ENCODE peak calls at places on chromosomes 1 and 21, in four cellular contexts. One of them, this sample, is unnamed.

GRCh38 chr1:49346767-49347349 is 570.2 kb upstream of the BEND5 start:
- DNase-seq in WERI-Rb-1: no peak
- DNase-seq in AG09309: no peak
- DNase-seq in NT2/D1: no peak
- DNase-seq in this sample: no peak

GRCh38 chr1:159068877-159069276 is 7.7 kb downstream of the AIM2 start:
- DNase-seq in WERI-Rb-1: no peak
- DNase-seq in AG09309: no peak
- DNase-seq in NT2/D1: no peak
- DNase-seq in this sample: no peak

GRCh38 chr1:3775498-3776230 is 3.1 kb downstream of the SMIM1 start:
- DNase-seq in WERI-Rb-1: peak
- DNase-seq in AG09309: no peak
- DNase-seq in NT2/D1: no peak
- DNase-seq in this sample: no peak

GRCh38 chr1:28062806-28063205 is 25.6 kb downstream of the EYA3 start:
- DNase-seq in WERI-Rb-1: no peak
- DNase-seq in AG09309: no peak
- DNase-seq in NT2/D1: no peak
- DNase-seq in this sample: no peak

GRCh38 chr1:30008998-30009657 is 714.3 kb downstream of the MATN1 start:
- DNase-seq in WERI-Rb-1: peak
- DNase-seq in AG09309: no peak
- DNase-seq in NT2/D1: peak
- DNase-seq in this sample: no peak

GRCh38 chr1:171793656-171794055 is 12.2 kb downstream of the METTL13 start:
- DNase-seq in WERI-Rb-1: no peak
- DNase-seq in AG09309: no peak
- DNase-seq in NT2/D1: no peak
- DNase-seq in this sample: no peak

GRCh38 chr1:62833529-62833928 is 49.6 kb downstream of the ATG4C start:
- DNase-seq in WERI-Rb-1: no peak
- DNase-seq in AG09309: no peak
- DNase-seq in NT2/D1: no peak
- DNase-seq in this sample: no peak

GRCh38 chr1:70947864-70948263 is 99.8 kb downstream of the PTGER3 start:
- DNase-seq in WERI-Rb-1: no peak
- DNase-seq in AG09309: no peak
- DNase-seq in NT2/D1: no peak
- DNase-seq in this sample: no peak

GRCh38 chr1:33429332-33429731 is 1.6 kb downstream of the PHC2 start:
- DNase-seq in WERI-Rb-1: no peak
- DNase-seq in AG09309: no peak
- DNase-seq in NT2/D1: no peak
- DNase-seq in this sample: no peak

GRCh38 chr1:36384542-36385409 is 948 bp downstream of the STK40 start:
- DNase-seq in WERI-Rb-1: peak
- DNase-seq in AG09309: no peak
- DNase-seq in NT2/D1: no peak
- DNase-seq in this sample: no peak

GRCh38 chr1:93675931-93676330 is 5.7 kb downstream of the BCAR3 start:
- DNase-seq in WERI-Rb-1: no peak
- DNase-seq in AG09309: no peak
- DNase-seq in NT2/D1: no peak
- DNase-seq in this sample: no peak

GRCh38 chr1:89573410-89573809 is 48.8 kb downstream of the LRRC8B start:
- DNase-seq in WERI-Rb-1: no peak
- DNase-seq in AG09309: no peak
- DNase-seq in NT2/D1: no peak
- DNase-seq in this sample: no peak

GRCh38 chr1:57440096-57440495 is 16.2 kb upstream of the DAB1 start:
- DNase-seq in WERI-Rb-1: peak
- DNase-seq in AG09309: no peak
- DNase-seq in NT2/D1: no peak
- DNase-seq in this sample: no peak

GRCh38 chr1:27026621-27027574 is 14.2 kb upstream of the TENT5B start:
- DNase-seq in WERI-Rb-1: peak
- DNase-seq in AG09309: peak
- DNase-seq in NT2/D1: peak
- DNase-seq in this sample: no peak

GRCh38 chr21:15138475-15138874 is 73.7 kb upstream of the NRIP1 start:
- DNase-seq in WERI-Rb-1: peak
- DNase-seq in AG09309: no peak
- DNase-seq in NT2/D1: no peak
- DNase-seq in this sample: no peak

GRCh38 chr1:236759252-236759859 is 35.7 kb upstream of the MTR start:
- DNase-seq in WERI-Rb-1: no peak
- DNase-seq in AG09309: peak
- DNase-seq in NT2/D1: peak
- DNase-seq in this sample: no peak

GRCh38 chr1:155226910-155227260 is 18.4 kb downstream of the MTX1 start:
- DNase-seq in WERI-Rb-1: peak
- DNase-seq in AG09309: no peak
- DNase-seq in NT2/D1: no peak
- DNase-seq in this sample: no peak

GRCh38 chr1:7558921-7559869 is 211.9 kb upstream of the VAMP3 start:
- DNase-seq in WERI-Rb-1: peak
- DNase-seq in AG09309: no peak
- DNase-seq in NT2/D1: no peak
- DNase-seq in this sample: no peak

GRCh38 chr1:108877858-108878257 is 1.1 kb downstream of the GPSM2 start:
- DNase-seq in WERI-Rb-1: no peak
- DNase-seq in AG09309: no peak
- DNase-seq in NT2/D1: no peak
- DNase-seq in this sample: no peak

GRCh38 chr1:108961752-108962486 is 1.4 kb downstream of the CLCC1 start:
- DNase-seq in WERI-Rb-1: no peak
- DNase-seq in AG09309: no peak
- DNase-seq in NT2/D1: no peak
- DNase-seq in this sample: no peak

GRCh38 chr21:39673736-39674135 is 61.0 kb downstream of the B3GALT5 start:
- DNase-seq in WERI-Rb-1: no peak
- DNase-seq in AG09309: no peak
- DNase-seq in NT2/D1: no peak
- DNase-seq in this sample: no peak

GRCh38 chr1:23791434-23792047 is 596 bp downstream of the LYPLA2 start:
- DNase-seq in WERI-Rb-1: no peak
- DNase-seq in AG09309: no peak
- DNase-seq in NT2/D1: no peak
- DNase-seq in this sample: no peak

GRCh38 chr1:219120625-219121544 is 52.8 kb upstream of the LYPLAL1 start:
- DNase-seq in WERI-Rb-1: peak
- DNase-seq in AG09309: peak
- DNase-seq in NT2/D1: no peak
- DNase-seq in this sample: peak

GRCh38 chr1:161501234-161501633 is 4.0 kb upstream of the FCGR2A start:
- DNase-seq in WERI-Rb-1: no peak
- DNase-seq in AG09309: no peak
- DNase-seq in NT2/D1: no peak
- DNase-seq in this sample: no peak

GRCh38 chr1:153355445-153356071 is 2.1 kb upstream of the S100A9 start:
- DNase-seq in WERI-Rb-1: peak
- DNase-seq in AG09309: peak
- DNase-seq in NT2/D1: peak
- DNase-seq in this sample: no peak

GRCh38 chr1:85584264-85584781 is 3.8 kb downstream of the CCN1 start:
- DNase-seq in WERI-Rb-1: no peak
- DNase-seq in AG09309: peak
- DNase-seq in NT2/D1: no peak
- DNase-seq in this sample: peak

GRCh38 chr1:120178799-120179419 is 2.6 kb upstream of the SEC22B start:
- DNase-seq in WERI-Rb-1: no peak
- DNase-seq in AG09309: no peak
- DNase-seq in NT2/D1: no peak
- DNase-seq in this sample: no peak

GRCh38 chr1:149844096-149844495 is 55.3 kb upstream of the BOLA1 start:
- DNase-seq in WERI-Rb-1: no peak
- DNase-seq in AG09309: no peak
- DNase-seq in NT2/D1: no peak
- DNase-seq in this sample: no peak

This sample was measured in GM04503.